ENCODE peak calls at places on chromosome 9, in ten cellular contexts. Q is A549, J is upper lobe of left lung, S is transverse colon, O is ovary, F is SK-N-SH, X is GM12878, Y is sigmoid colon, M is stomach, B is HepG2. K is an unnamed sample.

GRCh38 chr9:133142657-133143592 is 20.8 kb downstream of the GBGT1 start:
- DNase-seq in Q (no peak), J (peak), S (peak), O (no peak), F (no peak), X (no peak), Y (no peak), M (peak), B (no peak), K (no peak)

GRCh38 chr9:17425379-17425778 is 153.5 kb upstream of the SH3GL2 start:
- DNase-seq in Q (no peak), J (no peak), S (no peak), O (no peak), F (no peak), X (no peak), Y (no peak), M (no peak), B (no peak), K (no peak)

GRCh38 chr9:3963266-3964019 is 336.4 kb downstream of the GLIS3 start:
- DNase-seq in Q (peak), J (no peak), S (no peak), O (peak), F (no peak), X (no peak), Y (peak), M (peak), B (no peak), K (no peak)

GRCh38 chr9:80797427-80797825 is 891.9 kb downstream of the TLE1 start:
- DNase-seq in Q (no peak), J (no peak), S (no peak), O (no peak), F (no peak), X (no peak), Y (no peak), M (no peak), B (no peak), K (no peak)

GRCh38 chr9:77738932-77739331 is 90.8 kb upstream of the GNA14 start:
- DNase-seq in Q (no peak), J (no peak), S (no peak), O (no peak), F (no peak), X (no peak), Y (no peak), M (no peak), B (no peak), K (no peak)

GRCh38 chr9:86600291-86600690 is 246.1 kb upstream of the TUT7 start:
- DNase-seq in Q (no peak), J (no peak), S (no peak), O (no peak), F (no peak), X (no peak), Y (no peak), M (no peak), B (no peak), K (no peak)

GRCh38 chr9:94971378-94972131 is 245.1 kb downstream of the AOPEP start:
- DNase-seq in Q (no peak), J (no peak), S (no peak), O (no peak), F (peak), X (no peak), Y (no peak), M (no peak), B (peak), K (no peak)

GRCh38 chr9:92850898-92851297 is 26.9 kb downstream of the ZNF484 start:
- DNase-seq in Q (peak), J (no peak), S (no peak), O (no peak), F (no peak), X (no peak), Y (no peak), M (no peak), B (no peak), K (no peak)

GRCh38 chr9:15069106-15069505 is 158.9 kb upstream of the FREM1 start:
- DNase-seq in Q (no peak), J (no peak), S (no peak), O (no peak), F (no peak), X (no peak), Y (no peak), M (no peak), B (no peak), K (no peak)

GRCh38 chr9:21070171-21070571 is 7.6 kb downstream of the IFNB1 start:
- DNase-seq in Q (peak), J (no peak), S (peak), O (peak), F (no peak), X (no peak), Y (peak), M (no peak), B (no peak), K (no peak)

GRCh38 chr9:121463026-121463827 is 36.4 kb downstream of the GGTA1 start:
- DNase-seq in Q (peak), J (no peak), S (peak), O (no peak), F (peak), X (no peak), Y (peak), M (peak), B (peak), K (peak)

GRCh38 chr9:27470291-27470805 is 53.7 kb upstream of the IFNK start:
- DNase-seq in Q (no peak), J (no peak), S (no peak), O (no peak), F (no peak), X (no peak), Y (no peak), M (no peak), B (no peak), K (no peak)

GRCh38 chr9:34654317-34655083 is 2.5 kb downstream of the IL11RA start:
- DNase-seq in Q (no peak), J (peak), S (peak), O (peak), F (peak), X (no peak), Y (peak), M (peak), B (no peak), K (no peak)

GRCh38 chr9:38311382-38312270 is 80.9 kb upstream of the ALDH1B1 start:
- DNase-seq in Q (no peak), J (peak), S (no peak), O (peak), F (no peak), X (no peak), Y (no peak), M (no peak), B (peak), K (no peak)

GRCh38 chr9:125391704-125392103 is 130.1 kb downstream of the GAPVD1 start:
- DNase-seq in Q (no peak), J (no peak), S (no peak), O (no peak), F (no peak), X (no peak), Y (no peak), M (no peak), B (no peak), K (no peak)

GRCh38 chr9:121725008-121725795 is 73.8 kb downstream of the DAB2IP start:
- DNase-seq in Q (no peak), J (no peak), S (peak), O (peak), F (no peak), X (no peak), Y (peak), M (peak), B (no peak), K (peak)

GRCh38 chr9:6711403-6711802 is 46.4 kb upstream of the KDM4C start:
- DNase-seq in Q (no peak), J (no peak), S (no peak), O (no peak), F (no peak), X (no peak), Y (no peak), M (no peak), B (no peak), K (no peak)

GRCh38 chr9:33249087-33249657 is 9.2 kb downstream of the SPINK4 start:
- DNase-seq in Q (no peak), J (no peak), S (no peak), O (no peak), F (no peak), X (no peak), Y (peak), M (peak), B (no peak), K (no peak)

GRCh38 chr9:27145143-27145542 is 36.1 kb downstream of the TEK start:
- DNase-seq in Q (no peak), J (no peak), S (no peak), O (no peak), F (no peak), X (no peak), Y (no peak), M (no peak), B (no peak), K (no peak)

GRCh38 chr9:20808002-20808401 is 123.9 kb downstream of the FOCAD start:
- DNase-seq in Q (no peak), J (no peak), S (no peak), O (no peak), F (no peak), X (no peak), Y (no peak), M (no peak), B (no peak), K (no peak)

GRCh38 chr9:35682083-35682482 is 7.6 kb downstream of the TPM2 start:
- DNase-seq in Q (no peak), J (no peak), S (no peak), O (no peak), F (no peak), X (no peak), Y (peak), M (no peak), B (no peak), K (no peak)

GRCh38 chr9:78014776-78015175 is 16.8 kb downstream of the GNAQ start:
- DNase-seq in Q (no peak), J (no peak), S (no peak), O (no peak), F (no peak), X (no peak), Y (no peak), M (no peak), B (no peak), K (no peak)

GRCh38 chr9:138061631-138062030 is 184.0 kb downstream of the CACNA1B start:
- DNase-seq in Q (no peak), J (no peak), S (no peak), O (no peak), F (no peak), X (no peak), Y (no peak), M (no peak), B (no peak), K (no peak)

GRCh38 chr9:76912631-76913275 is 6.8 kb upstream of the PRUNE2 start:
- DNase-seq in Q (no peak), J (no peak), S (no peak), O (no peak), F (no peak), X (no peak), Y (no peak), M (no peak), B (no peak), K (no peak)

GRCh38 chr9:96497117-96497399 is 47.1 kb downstream of the HABP4 start:
- DNase-seq in Q (no peak), J (no peak), S (no peak), O (no peak), F (no peak), X (no peak), Y (no peak), M (no peak), B (no peak), K (no peak)

GRCh38 chr9:86405926-86406325 is 51.7 kb upstream of the TUT7 start:
- DNase-seq in Q (peak), J (no peak), S (no peak), O (no peak), F (no peak), X (no peak), Y (no peak), M (no peak), B (peak), K (no peak)

GRCh38 chr9:68870049-68870448 is 143.9 kb downstream of the PRKACG start:
- DNase-seq in Q (no peak), J (no peak), S (no peak), O (no peak), F (no peak), X (no peak), Y (no peak), M (no peak), B (no peak), K (no peak)

GRCh38 chr9:72154468-72155281 is 5.4 kb downstream of the GDA start:
- DNase-seq in Q (peak), J (no peak), S (peak), O (no peak), F (no peak), X (peak), Y (no peak), M (peak), B (peak), K (no peak)

GRCh38 chr9:3875371-3876132 is 349.8 kb upstream of the RFX3 start:
- DNase-seq in Q (peak), J (no peak), S (no peak), O (no peak), F (peak), X (no peak), Y (no peak), M (no peak), B (no peak), K (no peak)

GRCh38 chr9:4066682-4067081 is 233.2 kb downstream of the GLIS3 start:
- DNase-seq in Q (no peak), J (no peak), S (no peak), O (no peak), F (no peak), X (no peak), Y (no peak), M (no peak), B (no peak), K (no peak)

GRCh38 chr9:19429590-19429989 is 20.8 kb downstream of the ACER2 start:
- DNase-seq in Q (no peak), J (no peak), S (no peak), O (no peak), F (no peak), X (no peak), Y (no peak), M (no peak), B (no peak), K (no peak)
- TF ChIP-seq EP300 in Q (no peak), J (no peak), S (no peak), O (no peak), F (no peak), X (no peak), Y (no peak), M (no peak), B (no peak), K (no peak)

GRCh38 chr9:115593587-115594091 is 475.7 kb upstream of the TNC start:
- DNase-seq in Q (peak), J (no peak), S (no peak), O (no peak), F (peak), X (no peak), Y (no peak), M (no peak), B (peak), K (no peak)
- H3K27ac ChIP-seq in Q (peak), J (no peak), S (no peak), O (no peak), F (peak), X (no peak), Y (no peak), M (no peak), B (no peak), K (no peak)

GRCh38 chr9:134964271-134964670 is 46.6 kb upstream of the FCN1 start:
- DNase-seq in Q (no peak), J (no peak), S (no peak), O (no peak), F (no peak), X (no peak), Y (peak), M (no peak), B (no peak), K (no peak)

GRCh38 chr9:134962065-134962997 is 44.6 kb upstream of the FCN1 start:
- DNase-seq in Q (no peak), J (no peak), S (no peak), O (no peak), F (no peak), X (no peak), Y (peak), M (no peak), B (no peak), K (no peak)

GRCh38 chr9:134964686-134965085 is 47.0 kb upstream of the FCN1 start:
- DNase-seq in Q (no peak), J (no peak), S (no peak), O (no peak), F (no peak), X (no peak), Y (peak), M (no peak), B (no peak), K (no peak)

GRCh38 chr9:134962998-134963364 is 45.3 kb upstream of the FCN1 start:
- DNase-seq in Q (no peak), J (peak), S (no peak), O (no peak), F (no peak), X (no peak), Y (peak), M (no peak), B (no peak), K (no peak)

DNA sequence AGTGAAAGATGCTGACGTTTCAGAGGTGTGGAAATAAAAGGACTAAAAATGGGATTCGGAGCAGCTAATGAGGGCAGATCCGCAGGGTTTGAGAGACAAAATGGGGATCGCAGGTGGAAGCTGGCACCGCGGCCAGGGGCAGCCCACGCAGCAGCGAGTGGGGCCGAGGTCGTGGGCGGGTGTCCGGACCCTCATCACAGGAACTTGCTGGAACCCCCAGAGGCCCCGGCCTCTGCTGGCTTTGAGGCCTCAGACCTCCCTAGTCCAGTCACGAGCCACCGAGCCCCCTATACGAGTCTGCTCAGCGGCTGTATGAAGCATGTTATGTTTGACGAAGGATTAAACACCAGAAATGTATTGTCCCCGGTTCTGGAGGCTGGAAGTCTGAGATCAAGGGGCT is 45.8 kb upstream of the FCN1 start:
- DNase-seq in Q (no peak), J (no peak), S (no peak), O (no peak), F (no peak), X (no peak), Y (peak), M (no peak), B (no peak), K (no peak)
- TF ChIP-seq EP300 in Q (no peak), J (no peak), S (no peak), O (no peak), F (no peak), X (no peak), Y (no peak), M (no peak), B (no peak), K (no peak)

DNA sequence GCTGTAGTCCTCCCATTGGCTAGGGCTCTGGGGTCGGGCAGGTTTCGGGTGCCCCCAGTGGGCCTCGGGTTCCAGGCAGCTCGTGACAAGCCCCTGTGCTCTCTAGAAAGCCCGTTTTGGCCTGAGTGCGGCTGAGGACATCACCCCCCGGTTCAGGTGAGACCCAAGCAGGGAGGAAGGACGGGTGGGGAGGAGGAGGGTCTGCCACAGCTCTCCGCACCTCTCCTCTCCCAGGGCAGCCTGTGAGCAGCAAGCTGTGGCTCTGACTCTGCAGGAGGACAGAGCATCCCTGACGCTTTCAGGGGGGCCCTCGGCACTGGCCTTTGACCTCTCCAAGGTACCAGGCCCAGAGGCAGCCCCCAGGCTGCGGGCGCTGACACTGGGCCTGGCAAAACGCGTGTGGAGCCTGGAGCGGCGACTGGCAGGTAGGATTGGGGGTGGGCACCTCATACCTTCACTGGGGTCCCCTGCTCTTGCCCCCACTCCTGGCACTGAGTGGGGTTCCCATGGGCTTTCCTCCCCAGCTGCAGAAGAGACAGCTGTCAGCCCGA is 672 bp downstream of the PAXX start:
- DNase-seq in Q (no peak), J (no peak), S (no peak), O (no peak), F (no peak), X (no peak), Y (no peak), M (no peak), B (no peak), K (no peak)
- H3K27ac ChIP-seq in Q (peak), J (peak), S (peak), O (no peak), F (no peak), X (peak), Y (peak), M (peak), B (peak), K (peak)

GRCh38 chr9:128216781-128217553 is 13.8 kb downstream of the DNM1 start:
- DNase-seq in Q (no peak), J (no peak), S (no peak), O (no peak), F (peak), X (no peak), Y (no peak), M (no peak), B (no peak), K (no peak)
- TF ChIP-seq EP300 in Q (no peak), J (no peak), S (no peak), O (no peak), F (no peak), X (no peak), Y (no peak), M (no peak), B (no peak), K (no peak)

GRCh38 chr9:130199605-130200004 is 27.4 kb downstream of the NCS1 start:
- DNase-seq in Q (no peak), J (no peak), S (no peak), O (no peak), F (no peak), X (no peak), Y (no peak), M (no peak), B (no peak), K (no peak)
- H3K27ac ChIP-seq in Q (no peak), J (no peak), S (peak), O (no peak), F (no peak), X (no peak), Y (peak), M (no peak), B (no peak), K (no peak)

K was measured in tibial nerve.